ENCODE peak calls at places on chromosomes 4 and X, in seven cellular contexts. A is HCT116, R is SK-N-SH, L is HepG2, B is Panc1, O is GM12878, Z is H1. C is an unnamed sample.

GRCh38 chr4:113383111-113383785 is 333.8 kb downstream of the ANK2 start:
- DNase-seq in Z (no peak), A (peak), B (no peak), R (no peak), O (no peak), L (no peak), C (no peak)

GRCh38 chr4:7365472-7366179 is 69.1 kb downstream of the PSAPL1 start:
- DNase-seq in B (no peak), Z (no peak), O (no peak), R (peak), A (no peak), L (no peak), C (no peak)

GRCh38 chrX:63746278-63746677 is 38.7 kb downstream of the ARHGEF9 start:
- DNase-seq in A (no peak), L (no peak), B (no peak), O (no peak), Z (no peak), R (no peak), C (no peak)

GRCh38 chr4:156293657-156294297 is 340.1 kb upstream of the CTSO start:
- DNase-seq in L (no peak), R (no peak), A (no peak), B (no peak), Z (no peak), O (no peak), C (no peak)

GRCh38 chr4:84529169-84529751 is 30.2 kb upstream of the NKX6-1 start:
- DNase-seq in O (no peak), Z (no peak), R (peak), L (peak), A (peak), B (no peak), C (peak)

GRCh38 chr4:143773998-143774898 is 73.8 kb upstream of the FREM3 start:
- DNase-seq in L (peak), R (peak), Z (peak), B (peak), O (peak), A (peak), C (peak)

GRCh38 chr4:173189117-173189693 is 20.6 kb downstream of the GALNT7 start:
- DNase-seq in L (no peak), A (no peak), Z (no peak), B (no peak), R (no peak), O (no peak), C (no peak)

GRCh38 chrX:79369871-79370270 is 2.7 kb upstream of the ITM2A start:
- DNase-seq in O (no peak), R (no peak), L (no peak), B (no peak), A (no peak), Z (no peak), C (no peak)

GRCh38 chr4:92064574-92064973 is 239.2 kb upstream of the GRID2 start:
- DNase-seq in A (no peak), B (no peak), O (no peak), L (no peak), Z (no peak), R (no peak), C (no peak)

GRCh38 chr4:166594326-166594946 is 639.9 kb downstream of the SPOCK3 start:
- DNase-seq in O (peak), B (peak), Z (peak), A (peak), R (peak), L (peak), C (no peak)

GRCh38 chrX:378443-378842 is 8.3 kb downstream of the PPP2R3B start:
- DNase-seq in Z (no peak), R (no peak), A (no peak), L (no peak), B (no peak), O (no peak), C (no peak)

GRCh38 chrX:44891642-44892041 is 18.7 kb downstream of the KDM6A start:
- DNase-seq in R (no peak), L (no peak), B (no peak), A (no peak), Z (no peak), O (no peak), C (no peak)

GRCh38 chr4:176320976-176321361 is 1.2 kb downstream of the SPCS3 start:
- DNase-seq in A (no peak), B (no peak), Z (no peak), O (no peak), R (peak), L (no peak), C (no peak)

GRCh38 chrX:96684339-96685204 is at the start of gene DIAPH2:
- DNase-seq in L (peak), R (peak), Z (peak), B (peak), A (peak), O (peak), C (no peak)

GRCh38 chrX:100804780-100805179 is 15.4 kb upstream of the CSTF2 start:
- DNase-seq in O (no peak), A (no peak), R (no peak), L (no peak), Z (no peak), B (no peak), C (no peak)

GRCh38 chrX:151753313-151754041 is 18.9 kb downstream of the CNGA2 start:
- DNase-seq in B (peak), R (peak), O (no peak), Z (peak), L (peak), A (peak), C (peak)
- TF ChIP-seq SIN3A in B (no peak), R (no peak), O (no peak), Z (no peak), L (no peak), A (no peak), C (no peak)

GRCh38 chrX:23782863-23783568 is at the start of gene SAT1:
- DNase-seq in O (peak), Z (peak), A (peak), R (peak), B (no peak), L (peak), C (peak)

GRCh38 chrX:23785564-23785963 is 2.6 kb downstream of the SAT1 start:
- DNase-seq in B (no peak), O (no peak), A (no peak), L (no peak), R (no peak), Z (no peak), C (no peak)

GRCh38 chrX:23783569-23784486 is 855 bp downstream of the SAT1 start:
- DNase-seq in A (no peak), Z (no peak), B (no peak), L (no peak), O (no peak), R (no peak), C (no peak)

GRCh38 chrX:23786268-23786815 is 3.4 kb downstream of the SAT1 start:
- DNase-seq in O (no peak), A (no peak), L (no peak), Z (no peak), R (no peak), B (no peak), C (no peak)

DNA sequence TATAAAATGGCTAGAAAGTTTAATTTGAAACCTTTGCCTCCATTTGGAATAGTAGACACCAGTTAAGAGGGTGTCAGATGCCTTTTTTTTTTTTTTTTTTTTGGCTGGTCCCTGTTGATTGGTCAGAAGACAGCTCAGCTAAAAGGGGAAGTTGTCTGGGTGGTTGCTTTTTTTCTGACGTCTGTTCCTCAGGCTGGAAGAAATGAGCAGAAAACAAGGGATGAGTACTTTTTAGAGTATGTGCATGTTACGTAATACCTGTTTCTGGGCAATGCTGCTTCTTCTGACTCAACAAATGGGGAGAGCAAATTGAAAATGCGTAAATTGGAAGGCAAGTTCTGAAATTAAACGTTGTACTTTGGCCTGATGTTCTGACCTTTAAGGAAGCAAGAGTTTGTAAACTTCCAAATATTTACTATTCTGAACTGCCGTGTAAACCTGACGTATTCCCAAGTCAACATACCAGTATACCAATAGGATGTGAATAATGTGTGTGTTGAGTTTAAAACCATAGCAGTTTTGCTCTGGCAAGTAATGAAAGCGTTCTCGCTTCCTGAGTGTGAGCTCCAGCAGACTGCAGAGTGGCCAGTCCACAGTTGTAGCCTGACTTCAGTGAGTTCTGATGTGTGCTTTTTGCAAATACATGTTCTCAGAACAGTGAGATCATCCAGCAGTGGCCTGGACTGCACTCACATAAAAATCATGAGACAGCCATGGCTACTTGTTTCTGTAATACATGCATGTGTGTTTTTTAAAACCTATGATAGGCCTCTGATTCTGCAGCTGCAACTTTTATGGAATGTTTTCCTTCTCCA is 1.7 kb downstream of the SAT1 start:
- DNase-seq in Z (no peak), L (no peak), B (no peak), A (no peak), R (no peak), O (no peak), C (peak)
- TF ChIP-seq POLR2AphosphoS5 in Z (no peak), L (no peak), B (no peak), A (peak), R (no peak), O (peak), C (no peak)

DNA sequence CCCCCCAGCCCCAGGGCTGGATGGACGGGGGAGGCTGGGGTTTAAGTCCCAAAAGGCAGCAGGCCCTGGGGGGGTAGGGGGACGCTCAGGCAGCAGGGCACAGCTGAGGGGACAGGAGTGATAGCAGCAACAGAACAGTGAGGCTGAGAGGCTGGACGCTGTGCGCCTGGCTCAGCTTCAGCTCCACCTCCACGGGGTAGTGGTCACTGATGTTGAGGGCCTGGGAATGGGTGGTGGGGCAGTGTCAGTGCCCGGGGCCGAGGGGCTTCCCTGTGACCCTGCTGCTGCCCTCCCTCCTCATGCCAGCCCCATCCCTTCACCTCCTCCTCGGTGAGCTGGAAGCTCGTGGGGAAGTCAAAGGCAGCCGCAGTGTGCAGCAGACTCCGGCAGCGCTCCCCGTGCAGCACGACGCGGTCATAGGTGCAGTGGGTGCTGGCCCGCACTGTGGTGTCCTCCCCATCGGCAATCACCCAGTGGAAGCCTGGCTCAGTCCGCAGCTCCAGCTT is 4.5 kb downstream of the RPL10 start:
- DNase-seq in Z (peak), R (no peak), L (no peak), O (no peak), B (no peak), A (no peak), C (no peak)
- H3K27ac ChIP-seq in Z (no peak), R (no peak), L (no peak), O (no peak), B (peak), A (no peak), C (no peak)

GRCh38 chr4:52588771-52589591 is 70.1 kb downstream of the USP46 start:
- DNase-seq in Z (no peak), O (no peak), R (no peak), L (no peak), A (no peak), B (no peak), C (no peak)
- TF ChIP-seq SIN3A in Z (no peak), O (no peak), R (no peak), L (no peak), A (no peak), B (no peak), C (no peak)

GRCh38 chrX:71212536-71212935 is 10.5 kb upstream of the GJB1 start:
- DNase-seq in Z (no peak), A (no peak), L (no peak), O (no peak), R (no peak), B (no peak), C (no peak)
- TF ChIP-seq POLR2AphosphoS5 in Z (no peak), A (no peak), L (no peak), O (no peak), R (no peak), B (no peak), C (no peak)

GRCh38 chr4:128604840-128605239 is 204.7 kb upstream of the JADE1 start:
- DNase-seq in O (no peak), R (no peak), A (no peak), L (no peak), B (no peak), Z (no peak), C (no peak)

GRCh38 chr4:128600996-128601857 is 208.3 kb upstream of the JADE1 start:
- DNase-seq in B (peak), A (peak), L (peak), R (peak), Z (peak), O (no peak), C (peak)

GRCh38 chr4:128600410-128600809 is 209.1 kb upstream of the JADE1 start:
- DNase-seq in O (no peak), A (no peak), Z (peak), B (no peak), R (no peak), L (peak), C (no peak)

GRCh38 chr4:128604204-128604603 is 205.3 kb upstream of the JADE1 start:
- DNase-seq in L (no peak), R (no peak), A (no peak), Z (no peak), B (no peak), O (no peak), C (no peak)

GRCh38 chr4:128601992-128602695 is 207.4 kb upstream of the JADE1 start:
- DNase-seq in B (no peak), A (no peak), R (no peak), O (no peak), Z (peak), L (no peak), C (peak)
- H3K27ac ChIP-seq in B (peak), A (no peak), R (peak), O (no peak), Z (no peak), L (no peak), C (peak)

GRCh38 chr4:152836936-152837335 is 57.2 kb downstream of the ARFIP1 start:
- DNase-seq in Z (no peak), A (no peak), R (no peak), B (no peak), O (no peak), L (no peak), C (no peak)

GRCh38 chr4:152828122-152828521 is 48.4 kb downstream of the ARFIP1 start:
- DNase-seq in R (no peak), L (no peak), Z (no peak), O (no peak), A (no peak), B (no peak), C (no peak)

GRCh38 chr4:152831416-152831815 is 51.7 kb downstream of the ARFIP1 start:
- DNase-seq in R (no peak), A (no peak), Z (no peak), L (no peak), B (no peak), O (no peak), C (no peak)
- TF ChIP-seq SIN3A in R (no peak), A (no peak), Z (no peak), L (no peak), B (no peak), O (no peak), C (no peak)

C was measured in K562.